ENCODE peak calls at places on chromosomes 3 and 15, in six cellular contexts. O is A549, N is K562, W is SK-N-SH, V is GM12878, M is HepG2. R is an unnamed sample.

GRCh38 chr15:40787344-40787841 is 17.6 kb downstream of the C15orf62 start:
- DNase-seq in O (no peak), N (no peak), W (no peak), V (no peak), M (no peak), R (no peak)

GRCh38 chr3:65677486-65677885 is 361.2 kb downstream of the MAGI1 start:
- DNase-seq in O (no peak), N (no peak), W (no peak), V (no peak), M (no peak), R (no peak)

GRCh38 chr3:8457039-8457438 is 44.6 kb upstream of the LMCD1 start:
- DNase-seq in O (no peak), N (no peak), W (no peak), V (no peak), M (no peak), R (no peak)

GRCh38 chr3:12235691-12236090 is 53.2 kb upstream of the PPARG start:
- DNase-seq in O (peak; percentile 16), N (no peak), W (no peak), V (no peak), M (no peak), R (no peak)

GRCh38 chr3:53800041-53800440 is 46.2 kb downstream of the CHDH start:
- DNase-seq in O (no peak), N (no peak), W (no peak), V (no peak), M (no peak), R (no peak)

GRCh38 chr3:191070201-191070600 is 128.8 kb upstream of the OSTN start:
- DNase-seq in O (no peak), N (no peak), W (no peak), V (no peak), M (no peak), R (no peak)

GRCh38 chr3:80533553-80533952 is 765.8 kb upstream of the ROBO1 start:
- DNase-seq in O (no peak), N (no peak), W (no peak), V (no peak), M (no peak), R (no peak)

GRCh38 chr15:82122754-82123400 is 77.1 kb upstream of the MEX3B start:
- DNase-seq in O (peak; percentile 63), N (no peak), W (no peak), V (no peak), M (no peak), R (peak; percentile 19)

GRCh38 chr3:170751083-170751893 is 118.7 kb downstream of the RPL22L1 start:
- DNase-seq in O (peak; percentile 9), N (no peak), W (no peak), V (no peak), M (no peak), R (no peak)

GRCh38 chr3:54703906-54704305 is 224.0 kb downstream of the LRTM1 start:
- DNase-seq in O (no peak), N (no peak), W (no peak), V (no peak), M (no peak), R (no peak)

GRCh38 chr15:64883097-64883581 is 28.6 kb upstream of the ANKDD1A start:
- DNase-seq in O (no peak), N (no peak), W (no peak), V (peak; percentile 83), M (no peak), R (no peak)

GRCh38 chr3:104755791-104756190 is 610.9 kb upstream of the ALCAM start:
- DNase-seq in O (no peak), N (no peak), W (no peak), V (no peak), M (no peak), R (no peak)

GRCh38 chr3:53045784-53046170 is at the start of gene SFMBT1:
- DNase-seq in O (peak; percentile 72), N (peak; percentile 76), W (peak; percentile 96), V (no peak), M (no peak), R (no peak)

GRCh38 chr3:25594007-25594502 is 70.7 kb downstream of the TOP2B start:
- DNase-seq in O (no peak), N (peak; percentile 65), W (peak; percentile 64), V (no peak), M (peak; percentile 30), R (no peak)

GRCh38 chr3:126080970-126081369 is 3.0 kb downstream of the SLC41A3 start:
- DNase-seq in O (no peak), N (no peak), W (no peak), V (no peak), M (no peak), R (no peak)

GRCh38 chr15:67018451-67018850 is 47.0 kb upstream of the SMAD3 start:
- DNase-seq in O (no peak), N (no peak), W (no peak), V (no peak), M (no peak), R (no peak)

GRCh38 chr3:51718547-51719412 is 11.9 kb downstream of the GRM2 start:
- DNase-seq in O (peak; percentile 47), N (peak; percentile 62), W (peak; percentile 89), V (peak; percentile 23), M (peak; percentile 64), R (peak; percentile 69)

GRCh38 chr3:126911162-126912026 is 71.5 kb upstream of the PLXNA1 start:
- DNase-seq in O (peak; percentile 43), N (peak; percentile 92), W (no peak), V (peak; percentile 98), M (peak; percentile 21), R (no peak)

GRCh38 chr3:126849768-126850167 is 133.1 kb upstream of the PLXNA1 start:
- DNase-seq in O (no peak), N (no peak), W (no peak), V (no peak), M (no peak), R (peak; percentile 33)

GRCh38 chr15:74252291-74253080 is 16.4 kb downstream of the CCDC33 start:
- DNase-seq in O (no peak), N (no peak), W (no peak), V (no peak), M (no peak), R (no peak)

GRCh38 chr3:192901435-192901834 is 16.2 kb downstream of the MB21D2 start:
- DNase-seq in O (no peak), N (no peak), W (no peak), V (no peak), M (no peak), R (no peak)

GRCh38 chr3:126135398-126136076 is 44.8 kb downstream of the ALDH1L1 start:
- DNase-seq in O (no peak), N (no peak), W (peak; percentile 6), V (no peak), M (no peak), R (peak; percentile 38)

DNA sequence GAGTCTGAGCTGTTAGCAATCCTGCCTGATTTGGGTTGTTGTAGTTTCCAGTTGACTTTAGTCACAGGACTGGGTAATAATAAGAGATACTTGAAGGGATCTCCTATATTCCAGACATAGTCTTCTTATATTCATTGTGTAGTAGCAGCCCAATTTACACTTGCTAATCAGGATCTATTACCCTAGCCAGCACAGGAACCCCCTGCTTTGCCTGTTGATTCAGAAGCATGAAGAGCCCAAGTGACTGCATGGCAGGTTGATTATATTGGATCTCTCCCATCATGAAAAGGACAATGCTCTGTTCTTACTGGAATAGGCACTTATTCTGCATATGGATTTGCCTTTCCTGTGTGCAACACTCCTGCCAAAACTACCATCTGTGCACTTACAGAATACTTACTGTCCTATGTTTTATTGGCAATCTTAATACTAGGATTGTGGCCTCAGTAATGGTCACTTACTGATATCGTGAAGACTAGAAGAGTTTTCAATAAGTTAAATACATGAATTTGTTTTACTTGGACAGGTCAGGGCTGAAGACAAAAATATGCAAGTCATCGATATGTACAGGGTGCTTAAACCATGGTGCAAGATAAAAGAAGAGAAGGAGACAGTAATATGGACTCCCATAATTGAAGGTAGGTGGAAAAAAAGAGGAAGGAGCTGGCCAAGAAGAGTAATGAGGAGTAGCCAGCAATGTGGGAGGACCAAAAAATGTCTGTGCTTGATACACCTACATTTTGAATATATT is 304.1 kb downstream of the MCTP2 start:
- DNase-seq in O (no peak), N (no peak), W (no peak), V (no peak), M (no peak), R (no peak)
- TF ChIP-seq EP300 in O (no peak), N (no peak), W (no peak), V (no peak), M (no peak), R (no peak)

GRCh38 chr3:123344175-123344908 is 104.5 kb downstream of the ADCY5 start:
- DNase-seq in O (no peak), N (peak; percentile 20), W (no peak), V (no peak), M (no peak), R (no peak)
- TF ChIP-seq RFX5 in O (no peak), N (no peak), W (no peak), V (no peak), M (no peak), R (no peak)

GRCh38 chr3:141368062-141368924 is at the start of gene ZBTB38:
- DNase-seq in O (peak; percentile 95), N (peak; percentile 93), W (peak; percentile 16), V (no peak), M (peak; percentile 97), R (peak; percentile 73)
- TF ChIP-seq EP300 in O (peak; percentile 95), N (no peak), W (no peak), V (no peak), M (peak; percentile 93), R (no peak)

GRCh38 chr15:29692527-29692926 is 129.7 kb downstream of the TJP1 start:
- DNase-seq in O (no peak), N (no peak), W (no peak), V (no peak), M (no peak), R (no peak)
- TF ChIP-seq RFX5 in O (no peak), N (no peak), W (no peak), V (no peak), M (no peak), R (no peak)

GRCh38 chr3:111362286-111363009 is 179.5 kb upstream of the CD96 start:
- DNase-seq in O (no peak), N (no peak), W (no peak), V (no peak), M (no peak), R (no peak)
- TF ChIP-seq EP300 in O (no peak), N (no peak), W (no peak), V (no peak), M (no peak), R (no peak)

DNA sequence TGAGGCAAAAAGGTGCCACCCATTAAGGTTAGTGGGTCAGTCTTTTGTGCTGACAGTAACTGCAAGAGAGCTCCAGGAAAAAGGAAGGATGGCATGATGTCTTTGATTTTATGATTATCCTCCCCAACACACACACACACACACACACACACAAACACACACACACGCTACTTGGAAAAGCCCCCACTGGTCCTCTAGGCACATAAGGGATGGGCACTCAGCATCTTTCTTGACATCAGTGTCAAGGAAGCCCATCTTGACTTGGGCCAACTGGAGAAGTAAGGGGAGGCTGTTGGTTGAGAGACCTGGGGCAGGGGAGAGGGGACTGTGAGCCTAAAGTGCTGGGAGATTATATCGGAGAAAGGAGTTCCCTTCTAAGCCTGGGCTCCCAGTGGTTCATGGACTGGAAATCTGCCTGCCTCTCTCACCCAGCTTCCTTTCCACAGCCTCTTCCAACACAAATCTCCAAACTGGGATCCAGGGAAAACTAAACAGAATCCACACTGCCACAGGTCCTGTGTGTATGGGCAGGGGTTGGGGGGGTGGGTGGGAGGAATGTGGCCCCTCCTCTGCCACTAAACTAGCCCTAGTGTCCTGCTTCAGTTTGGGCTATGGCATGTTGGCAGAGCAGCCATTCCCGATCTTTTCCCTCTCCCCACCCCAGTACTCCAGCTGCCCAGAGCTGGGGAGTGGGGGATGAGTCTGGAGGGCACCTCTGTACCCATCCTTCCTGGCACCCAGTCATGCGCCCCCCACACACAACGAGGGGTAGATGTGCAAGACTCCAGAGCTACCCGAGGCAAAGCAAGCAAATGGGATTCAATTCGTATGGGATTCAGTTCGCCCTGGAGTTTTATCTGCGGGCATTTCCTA is 1.6 kb downstream of the AMOTL2 start:
- DNase-seq in O (no peak), N (no peak), W (no peak), V (no peak), M (no peak), R (no peak)
- TF ChIP-seq RFX5 in O (no peak), N (no peak), W (no peak), V (no peak), M (no peak), R (no peak)